ENCODE peak calls at places on chromosomes 7 and 10, in six cellular contexts. T, X, B, G, R and V are unnamed samples.
A peak's percentile ranks its signal among the peaks of the same experiment; 100 is the strongest.

GRCh38 chr10:77974396-77975074 is 48.0 kb upstream of the DLG5 start:
- DNase-seq in R (no peak), G (peak; percentile 75), X (peak; percentile 34), B (peak; percentile 67), T (no peak), V (no peak)

GRCh38 chr10:128049226-128050010 is 76.8 kb downstream of the MKI67 start:
- DNase-seq in B (no peak), X (no peak), R (peak; percentile 76), G (no peak), T (no peak), V (no peak)

GRCh38 chr7:151051108-151051507 is 2.8 kb downstream of the ASIC3 start:
- DNase-seq in G (peak; percentile 74), T (no peak), B (peak; percentile 90), X (peak; percentile 45), R (no peak), V (no peak)

GRCh38 chr10:132630666-132631347 is 93.2 kb downstream of the INPP5A start:
- DNase-seq in X (peak; percentile 37), R (peak; percentile 67), T (peak; percentile 53), G (no peak), B (peak; percentile 62), V (no peak)

GRCh38 chr10:90162464-90162863 is 461.1 kb downstream of the KIF20B start:
- DNase-seq in G (peak; percentile 86), R (no peak), T (no peak), X (no peak), B (no peak), V (no peak)

GRCh38 chr7:36440880-36441279 is 51.2 kb downstream of the ANLN start:
- DNase-seq in R (no peak), G (peak; percentile 61), T (no peak), B (peak; percentile 24), X (no peak), V (no peak)

GRCh38 chr10:130160775-130161174 is 24.6 kb downstream of the GLRX3 start:
- DNase-seq in X (no peak), R (no peak), G (peak; percentile 15), B (no peak), T (no peak), V (no peak)

GRCh38 chr10:133270204-133270603 is 6.5 kb downstream of the ADAM8 start:
- DNase-seq in R (no peak), X (no peak), T (no peak), G (no peak), B (no peak), V (no peak)

GRCh38 chr10:114481055-114481454 is 76.8 kb upstream of the AFAP1L2 start:
- DNase-seq in X (no peak), G (no peak), R (no peak), B (no peak), T (no peak), V (no peak)

GRCh38 chr10:81414038-81414437 is 461.0 kb upstream of the NRG3 start:
- DNase-seq in B (peak; percentile 80), X (no peak), T (no peak), G (no peak), R (no peak), V (peak; percentile 5)

GRCh38 chr7:81161459-81162075 is 242.7 kb upstream of the SEMA3C start:
- DNase-seq in T (no peak), B (no peak), R (no peak), G (peak; percentile 94), X (no peak), V (peak; percentile 77)

GRCh38 chr10:103069453-103070331 is 123.4 kb downstream of the NT5C2 start:
- DNase-seq in B (peak; percentile 78), X (peak; percentile 69), R (peak; percentile 88), T (no peak), G (peak; percentile 52), V (no peak)

GRCh38 chr7:84610390-84610789 is 415.8 kb upstream of the SEMA3A start:
- DNase-seq in B (no peak), R (no peak), T (no peak), G (no peak), X (no peak), V (no peak)

GRCh38 chr7:142880886-142881505 is 4.5 kb downstream of the TRPV6 start:
- DNase-seq in X (no peak), B (peak; percentile 61), R (no peak), G (peak; percentile 14), T (no peak), V (no peak)

GRCh38 chr7:78020131-78020873 is 221.7 kb downstream of the PHTF2 start:
- DNase-seq in X (peak; percentile 79), T (no peak), B (peak; percentile 65), G (peak; percentile 91), R (no peak), V (peak; percentile 50)

GRCh38 chr7:23918856-23919255 is 208.8 kb downstream of the STK31 start:
- DNase-seq in R (no peak), X (no peak), G (peak; percentile 8), T (no peak), B (no peak), V (no peak)

GRCh38 chr10:111125102-111125501 is 48.3 kb downstream of the ADRA2A start:
- DNase-seq in R (no peak), T (no peak), X (no peak), G (no peak), B (no peak), V (no peak)

GRCh38 chr7:105285118-105285874 is 103.4 kb downstream of the SRPK2 start:
- DNase-seq in R (no peak), G (no peak), T (no peak), X (no peak), B (no peak), V (no peak)

GRCh38 chr10:97676770-97677581 is 10.1 kb downstream of the AVPI1 start:
- DNase-seq in B (peak; percentile 69), G (peak; percentile 68), T (no peak), X (no peak), R (peak; percentile 81), V (peak; percentile 21)

GRCh38 chr10:101132636-101133473 is 1.8 kb downstream of the TLX1 start:
- DNase-seq in B (no peak), T (peak; percentile 45), X (no peak), G (no peak), R (no peak), V (no peak)

GRCh38 chr10:130915065-130915464 is 396.5 kb downstream of the TCERG1L start:
- DNase-seq in G (no peak), T (no peak), X (no peak), B (no peak), R (no peak), V (no peak)

GRCh38 chr7:27191716-27192545 is 6.9 kb upstream of the HOXA11 start:
- DNase-seq in T (peak; percentile 74), X (peak; percentile 70), G (no peak), B (no peak), R (no peak), V (no peak)

GRCh38 chr10:86976362-86977056 is 8.2 kb downstream of the ADIRF start:
- DNase-seq in G (no peak), R (no peak), X (no peak), T (no peak), B (no peak), V (no peak)

GRCh38 chr7:45585628-45586027 is 11.5 kb downstream of the ADCY1 start:
- DNase-seq in X (no peak), B (no peak), G (no peak), T (no peak), R (peak; percentile 54), V (no peak)

GRCh38 chr10:31594331-31594880 is 275.4 kb downstream of the ZEB1 start:
- DNase-seq in X (no peak), B (no peak), G (no peak), R (no peak), T (no peak), V (no peak)

GRCh38 chr10:131946321-131946751 is 35.4 kb downstream of the BNIP3 start:
- DNase-seq in B (no peak), G (peak; percentile 90), T (peak; percentile 63), X (no peak), R (peak; percentile 31), V (peak; percentile 50)

GRCh38 chr7:44276571-44277101 is 48.8 kb downstream of the CAMK2B start:
- DNase-seq in G (no peak), B (no peak), R (peak; percentile 69), X (no peak), T (peak; percentile 41), V (no peak)

GRCh38 chr10:10818082-10818481 is 199.6 kb upstream of the CELF2 start:
- DNase-seq in R (no peak), B (no peak), G (peak; percentile 34), T (no peak), X (no peak), V (peak; percentile 54)

GRCh38 chr7:63105978-63106377 is 892.7 kb upstream of the ZNF722 start:
- DNase-seq in X (no peak), G (no peak), T (no peak), R (no peak), B (no peak), V (no peak)

GRCh38 chr7:75572814-75573213 is 80.7 kb downstream of the SPDYE5 start:
- DNase-seq in B (peak; percentile 34), G (no peak), R (no peak), T (no peak), X (no peak), V (no peak)

GRCh38 chr7:109190766-109191165 is 621.1 kb downstream of the DNAJB9 start:
- DNase-seq in G (no peak), T (no peak), B (no peak), R (no peak), X (no peak), V (no peak)
- H3K9me3 ChIP-seq in G (no peaks in the 10 kb centered on the region), T (peaks cover 2% of the 10 kb centered on the region), B (no peaks in the 10 kb centered on the region), R (peaks cover 4% of the 10 kb centered on the region), X (no peaks in the 10 kb centered on the region), V (no peaks in the 10 kb centered on the region)

DNA sequence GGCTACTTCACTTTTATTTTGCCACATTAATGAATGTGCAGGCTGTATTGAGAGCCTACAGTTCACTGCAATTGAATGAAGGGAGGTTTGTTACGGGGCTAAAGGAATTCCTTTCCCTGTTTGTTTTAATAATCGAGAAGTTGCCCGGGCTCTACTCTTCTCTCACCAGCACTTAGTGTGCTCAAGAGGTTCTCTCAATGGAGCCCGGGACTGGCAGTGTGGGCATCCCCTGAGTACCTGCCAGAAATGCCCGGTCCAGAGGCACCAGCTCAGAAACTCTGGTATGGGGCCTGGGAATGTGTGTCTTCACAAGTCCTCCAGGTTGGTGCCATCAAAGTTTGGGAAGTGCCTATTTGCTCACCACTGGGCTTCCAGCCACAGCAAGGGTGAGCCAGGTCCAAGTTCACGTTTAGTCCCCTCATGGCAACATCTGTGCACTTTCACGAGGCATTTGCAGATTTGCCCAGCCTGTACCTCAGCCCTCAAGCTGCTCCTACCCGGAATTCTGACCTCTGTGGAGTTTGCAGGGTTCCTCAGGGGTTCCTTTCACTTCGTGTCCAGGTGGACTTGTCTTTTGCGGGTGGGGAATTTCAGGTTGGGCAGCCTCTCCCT is 622.4 kb downstream of the SDK1 start:
- DNase-seq in G (no peak), T (no peak), R (no peak), X (no peak), B (no peak), V (no peak)
- H3K9me3 ChIP-seq in G (no peaks in the 10 kb centered on the region), T (no peaks in the 10 kb centered on the region), R (no peaks in the 10 kb centered on the region), X (no peaks in the 10 kb centered on the region), B (no peaks in the 10 kb centered on the region), V (no peaks in the 10 kb centered on the region)

GRCh38 chr7:158596309-158596708 is 8.7 kb upstream of the PTPRN2 start:
- DNase-seq in T (no peak), R (no peak), G (no peak), X (no peak), B (no peak), V (peak; percentile 16)
- H3K9me3 ChIP-seq in T (no peaks in the 10 kb centered on the region), R (peaks cover 34% of the 10 kb centered on the region), G (peaks cover 1% of the 10 kb centered on the region), X (no peaks in the 10 kb centered on the region), B (no peaks in the 10 kb centered on the region), V (no peaks in the 10 kb centered on the region)

DNA sequence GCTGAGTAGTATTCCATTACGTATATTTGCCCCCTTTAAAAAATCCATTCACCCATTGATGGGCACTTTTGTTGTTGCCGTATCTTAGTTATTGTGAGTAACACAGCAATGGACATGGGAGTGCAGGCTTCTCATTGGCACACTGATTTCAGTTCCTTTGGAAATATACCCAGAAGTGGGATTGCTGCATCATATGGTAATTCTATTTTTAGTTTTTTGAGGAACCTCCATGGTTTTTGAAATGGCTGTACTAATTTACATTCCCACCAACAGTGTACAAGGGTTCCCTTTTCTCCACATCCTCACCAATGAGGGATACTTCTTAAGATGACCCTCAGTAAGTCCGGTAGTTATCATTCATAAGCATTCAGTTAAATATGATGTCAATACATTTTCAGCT is 104.2 kb downstream of the RALA start:
- DNase-seq in B (no peak), R (no peak), X (no peak), G (no peak), T (no peak), V (no peak)
- H3K9me3 ChIP-seq in B (no peaks in the 10 kb centered on the region), R (no peaks in the 10 kb centered on the region), X (no peaks in the 10 kb centered on the region), G (no peaks in the 10 kb centered on the region), T (no peaks in the 10 kb centered on the region), V (no peaks in the 10 kb centered on the region)